ENCODE peak calls at places on chromosomes 2 and 18, in seven cellular contexts. Z, E, N, K, W, C and A are unnamed samples.

GRCh38 chr2:168118733-168119518 is 128.5 kb downstream of the STK39 start:
- DNase-seq in Z (no peak), E (peak; percentile 35), N (peak; percentile 69), K (no peak), W (peak; percentile 94), C (no peak), A (peak; percentile 75)

GRCh38 chr2:8571286-8571791 is 110.5 kb upstream of the ID2 start:
- DNase-seq in Z (no peak), E (no peak), N (no peak), K (no peak), W (no peak), C (no peak), A (no peak)

GRCh38 chr2:20555954-20556353 is 94.9 kb downstream of the HS1BP3 start:
- DNase-seq in Z (no peak), E (no peak), N (no peak), K (no peak), W (no peak), C (no peak), A (no peak)

GRCh38 chr2:121295911-121296650 is 11.1 kb upstream of the TFCP2L1 start:
- DNase-seq in Z (no peak), E (no peak), N (no peak), K (no peak), W (no peak), C (no peak), A (no peak)

GRCh38 chr18:37564796-37565137 is 831 bp downstream of the CELF4 start:
- DNase-seq in Z (peak; percentile 51), E (peak; percentile 89), N (no peak), K (no peak), W (no peak), C (peak; percentile 45), A (peak; percentile 12)

GRCh38 chr2:36802952-36803351 is 106.4 kb downstream of the VIT start:
- DNase-seq in Z (no peak), E (no peak), N (no peak), K (no peak), W (no peak), C (no peak), A (no peak)

GRCh38 chr2:62939735-62940491 is 110.7 kb upstream of the OTX1 start:
- DNase-seq in Z (no peak), E (no peak), N (no peak), K (no peak), W (no peak), C (no peak), A (no peak)

GRCh38 chr2:43818761-43819160 is 19.9 kb downstream of the ABCG5 start:
- DNase-seq in Z (no peak), E (no peak), N (no peak), K (no peak), W (peak; percentile 68), C (no peak), A (no peak)

GRCh38 chr2:16653083-16653375 is 12.6 kb downstream of the CYRIA start:
- DNase-seq in Z (no peak), E (no peak), N (no peak), K (no peak), W (no peak), C (no peak), A (no peak)

GRCh38 chr2:71849111-71849510 is 298.6 kb downstream of the CYP26B1 start:
- DNase-seq in Z (no peak), E (no peak), N (no peak), K (no peak), W (no peak), C (no peak), A (no peak)

GRCh38 chr2:97699765-97700444 is 13.5 kb upstream of the ZAP70 start:
- DNase-seq in Z (peak; percentile 8), E (peak; percentile 68), N (peak; percentile 58), K (peak; percentile 62), W (peak; percentile 84), C (no peak), A (peak; percentile 17)

GRCh38 chr2:193476171-193476800 is 1281.6 kb upstream of the TMEFF2 start:
- DNase-seq in Z (no peak), E (no peak), N (no peak), K (no peak), W (no peak), C (no peak), A (no peak)

GRCh38 chr18:59996370-59996966 is 96.7 kb downstream of the PMAIP1 start:
- DNase-seq in Z (no peak), E (peak; percentile 23), N (peak; percentile 33), K (no peak), W (peak; percentile 30), C (peak; percentile 7), A (peak; percentile 37)

GRCh38 chr2:159959136-159959535 is 103.3 kb downstream of the PLA2R1 start:
- DNase-seq in Z (no peak), E (no peak), N (no peak), K (no peak), W (no peak), C (no peak), A (no peak)

GRCh38 chr18:74241426-74241825 is 50.3 kb downstream of the CYB5A start:
- DNase-seq in Z (no peak), E (no peak), N (no peak), K (no peak), W (no peak), C (no peak), A (no peak)

GRCh38 chr2:11128258-11128951 is 26.9 kb upstream of the SLC66A3 start:
- DNase-seq in Z (no peak), E (no peak), N (no peak), K (no peak), W (no peak), C (no peak), A (no peak)

GRCh38 chr2:216502776-216503629 is 4.4 kb downstream of the RPL37A start:
- DNase-seq in Z (no peak), E (no peak), N (no peak), K (no peak), W (no peak), C (no peak), A (no peak)